ENCODE peak calls at places on chromosomes 12 and 14, in seven cellular contexts. D is activated T-helper 1 cell treated with Interleukin-2 at 50 U/mL for 16 hours; O is naive thymus-derived CD4-positive, alpha-beta T cell; A is germinal center; T is SK-MEL-5; U is mucosa of gallbladder; H is fibroblast of mammary gland. N is an unnamed sample.

GRCh38 chr12:123119808-123120207 is 31.1 kb downstream of the PITPNM2 start:
- DNase-seq in D (no peak), O (peak), A (peak), T (no peak), U (no peak), H (peak), N (no peak)

GRCh38 chr12:68779280-68779679 is 28.7 kb upstream of the MDM2 start:
- DNase-seq in D (no peak), O (no peak), A (no peak), T (no peak), U (no peak), H (peak), N (no peak)

GRCh38 chr12:42130670-42131402 is 13.8 kb downstream of the GXYLT1 start:
- DNase-seq in D (no peak), O (no peak), A (no peak), T (no peak), U (no peak), H (peak), N (no peak)

GRCh38 chr14:34247605-34248004 is 214.4 kb downstream of the SPTSSA start:
- DNase-seq in D (no peak), O (no peak), A (no peak), T (no peak), U (no peak), H (no peak), N (no peak)

GRCh38 chr12:49256274-49256637 is 8.6 kb upstream of the TUBA1C start:
- DNase-seq in D (no peak), O (no peak), A (no peak), T (no peak), U (no peak), H (no peak), N (no peak)

GRCh38 chr12:71756054-71756675 is 1.5 kb downstream of the RAB21 start:
- DNase-seq in D (no peak), O (no peak), A (no peak), T (no peak), U (no peak), H (peak), N (no peak)

GRCh38 chr12:53505086-53505485 is 2.2 kb downstream of the NPFF start:
- DNase-seq in D (no peak), O (no peak), A (no peak), T (no peak), U (no peak), H (peak), N (no peak)

GRCh38 chr12:12934556-12934955 is 17.4 kb downstream of the GPRC5D start:
- DNase-seq in D (no peak), O (no peak), A (no peak), T (no peak), U (no peak), H (no peak), N (no peak)

GRCh38 chr14:22297376-22297775 is 291.6 kb downstream of the DAD1 start:
- DNase-seq in D (no peak), O (no peak), A (no peak), T (no peak), U (no peak), H (no peak), N (no peak)

GRCh38 chr12:77894548-77894947 is 63.9 kb downstream of the NAV3 start:
- DNase-seq in D (no peak), O (no peak), A (no peak), T (peak), U (no peak), H (no peak), N (no peak)

GRCh38 chr12:65232490-65233077 is 45.9 kb upstream of the MSRB3 start:
- DNase-seq in D (no peak), O (peak), A (peak), T (peak), U (no peak), H (peak), N (no peak)

GRCh38 chr14:64760916-64761315 is 56.7 kb downstream of the PLEKHG3 start:
- DNase-seq in D (no peak), O (no peak), A (no peak), T (no peak), U (no peak), H (no peak), N (no peak)

GRCh38 chr12:107519906-107520859 is 165.4 kb upstream of the PWP1 start:
- DNase-seq in D (no peak), O (no peak), A (no peak), T (no peak), U (no peak), H (no peak), N (peak)

GRCh38 chr12:31491819-31492598 is 98.9 kb downstream of the DENND5B start:
- DNase-seq in D (no peak), O (no peak), A (no peak), T (peak), U (peak), H (peak), N (no peak)

GRCh38 chr12:20270557-20270956 is 97.8 kb upstream of the PDE3A start:
- DNase-seq in D (no peak), O (no peak), A (no peak), T (no peak), U (no peak), H (no peak), N (no peak)

GRCh38 chr12:107404981-107405380 is 280.6 kb upstream of the PWP1 start:
- DNase-seq in D (no peak), O (peak), A (no peak), T (peak), U (no peak), H (peak), N (no peak)

GRCh38 chr12:92553389-92553788 is 149.4 kb upstream of the PLEKHG7 start:
- DNase-seq in D (no peak), O (no peak), A (no peak), T (no peak), U (peak), H (no peak), N (no peak)

GRCh38 chr12:3752096-3752709 is 706 bp downstream of the CRACR2A start:
- DNase-seq in D (peak), O (peak), A (peak), T (peak), U (peak), H (peak), N (no peak)

GRCh38 chr14:65222434-65222833 is 120.1 kb upstream of the MAX start:
- DNase-seq in D (peak), O (peak), A (peak), T (peak), U (peak), H (peak), N (peak)

GRCh38 chr12:57112492-57113294 is 1.5 kb upstream of the STAT6 start:
- DNase-seq in D (no peak), O (no peak), A (no peak), T (peak), U (no peak), H (no peak), N (peak)

GRCh38 chr14:74571901-74572828 is 39.9 kb downstream of the LTBP2 start:
- DNase-seq in D (no peak), O (no peak), A (no peak), T (peak), U (no peak), H (peak), N (no peak)

GRCh38 chr12:108696111-108696995 is 35.0 kb downstream of the CORO1C start:
- DNase-seq in D (no peak), O (no peak), A (no peak), T (peak), U (no peak), H (peak), N (no peak)

GRCh38 chr14:62428429-62429203 is 616.6 kb downstream of the KCNH5 start:
- DNase-seq in D (no peak), O (no peak), A (no peak), T (no peak), U (no peak), H (peak), N (no peak)

GRCh38 chr12:30927210-30927576 is 645 bp downstream of the TSPAN11 start:
- DNase-seq in D (no peak), O (no peak), A (no peak), T (no peak), U (no peak), H (no peak), N (no peak)